ENCODE peak calls at places on chromosomes 5 and 9, in four cellular contexts. M, H, F and W are unnamed samples.

GRCh38 chr5:1820926-1821325 is 19.7 kb downstream of the NDUFS6 start:
- DNase-seq in F (no peak), H (no peak), M (no peak), W (no peak)

GRCh38 chr5:100430268-100430900 is 104.8 kb upstream of the FAM174A start:
- DNase-seq in H (peak), F (peak), M (no peak), W (peak)

GRCh38 chr5:120096413-120096812 is 367.7 kb upstream of the PRR16 start:
- DNase-seq in M (no peak), H (peak), F (no peak), W (peak)

GRCh38 chr5:3276891-3277290 is 318.7 kb upstream of the IRX1 start:
- DNase-seq in M (no peak), F (no peak), H (no peak), W (no peak)

GRCh38 chr9:3794005-3794404 is 268.2 kb upstream of the RFX3 start:
- DNase-seq in F (no peak), H (peak), M (peak), W (peak)

GRCh38 chr5:136020383-136021015 is 8.3 kb upstream of the TGFBI start:
- DNase-seq in M (peak), H (peak), F (no peak), W (peak)

GRCh38 chr5:150300496-150301169 is 2.1 kb downstream of the ARSI start:
- DNase-seq in M (no peak), F (no peak), H (no peak), W (no peak)

GRCh38 chr9:91835632-91836031 is 114.4 kb downstream of the ROR2 start:
- DNase-seq in F (no peak), H (no peak), M (no peak), W (no peak)

GRCh38 chr5:17150498-17150897 is 66.9 kb upstream of the BASP1 start:
- DNase-seq in H (no peak), F (no peak), M (no peak), W (no peak)

GRCh38 chr9:132622144-132622543 is 39.7 kb downstream of the BARHL1 start:
- DNase-seq in H (peak), F (peak), M (no peak), W (peak)

GRCh38 chr9:19156026-19156474 is 28.8 kb upstream of the PLIN2 start:
- DNase-seq in M (no peak), F (no peak), H (no peak), W (no peak)

GRCh38 chr5:73673161-73673591 is 47.2 kb downstream of the ARHGEF28 start:
- DNase-seq in M (no peak), F (no peak), H (peak), W (peak)

GRCh38 chr5:123610665-123611406 is 98.9 kb downstream of the CSNK1G3 start:
- DNase-seq in H (peak), F (peak), M (peak), W (peak)

GRCh38 chr5:161332343-161332742 is 214.2 kb downstream of the GABRB2 start:
- DNase-seq in F (no peak), M (no peak), H (no peak), W (no peak)

GRCh38 chr5:39624890-39625289 is 200.1 kb upstream of the DAB2 start:
- DNase-seq in F (no peak), M (no peak), H (peak), W (no peak)

GRCh38 chr5:14675865-14676300 is 11.4 kb downstream of the OTULIN start:
- DNase-seq in F (no peak), H (peak), M (no peak), W (peak)

GRCh38 chr5:141757402-141757801 is 75.4 kb upstream of the ARAP3 start:
- DNase-seq in H (peak), M (no peak), F (peak), W (peak)

GRCh38 chr9:93657331-93658111 is 81.1 kb downstream of the PHF2 start:
- DNase-seq in F (no peak), H (no peak), M (no peak), W (no peak)

GRCh38 chr9:123323482-123324013 is 32.4 kb upstream of the CRB2 start:
- DNase-seq in M (no peak), F (no peak), H (no peak), W (no peak)

GRCh38 chr5:78636682-78637081 is 11.9 kb downstream of the LHFPL2 start:
- DNase-seq in H (no peak), F (no peak), M (no peak), W (no peak)

GRCh38 chr5:10585120-10585915 is 21.4 kb downstream of the ANKRD33B start:
- DNase-seq in M (no peak), F (no peak), H (no peak), W (no peak)

GRCh38 chr5:91140657-91141056 is 242.5 kb downstream of the ARRDC3 start:
- DNase-seq in H (no peak), F (no peak), M (no peak), W (no peak)

GRCh38 chr5:55036477-55036876 is 12.4 kb downstream of the GZMK start:
- DNase-seq in M (no peak), H (peak), F (no peak), W (peak)

GRCh38 chr5:80741015-80741414 is 86.2 kb upstream of the DHFR start:
- DNase-seq in H (no peak), M (no peak), F (no peak), W (no peak)

GRCh38 chr5:179906795-179907569 is 715 bp downstream of the TBC1D9B start:
- DNase-seq in H (peak), M (no peak), F (no peak), W (peak)

GRCh38 chr9:35415769-35416427 is 74.0 kb upstream of the RUSC2 start:
- DNase-seq in H (no peak), F (no peak), M (no peak), W (no peak)

GRCh38 chr5:72476265-72476664 is 30.9 kb downstream of the ZNF366 start:
- DNase-seq in M (no peak), F (no peak), H (no peak), W (no peak)

GRCh38 chr9:87179556-87180340 is 232.4 kb upstream of the GAS1 start:
- DNase-seq in H (no peak), M (no peak), F (no peak), W (peak)

GRCh38 chr9:74824654-74825053 is 63.1 kb downstream of the TRPM6 start:
- DNase-seq in F (no peak), M (no peak), H (peak), W (peak)

GRCh38 chr5:156981481-156981880 is 18.5 kb upstream of the TIMD4 start:
- DNase-seq in M (no peak), H (no peak), F (peak), W (no peak)

GRCh38 chr5:132385321-132386105 is 16.0 kb downstream of the SLC22A5 start:
- DNase-seq in M (peak), F (peak), H (peak), W (peak)

GRCh38 chr5:91049800-91050199 is 333.3 kb downstream of the ARRDC3 start:
- DNase-seq in F (no peak), M (no peak), H (peak), W (peak)

GRCh38 chr9:113888361-113888760 is 12.3 kb downstream of the ZNF618 start:
- DNase-seq in M (no peak), H (no peak), F (no peak), W (no peak)

GRCh38 chr9:21682376-21682775 is 120.1 kb upstream of the MTAP start:
- DNase-seq in M (no peak), H (no peak), F (no peak), W (no peak)